ENCODE peak calls at places on chromosomes 1 and 21, in six cellular contexts. One of them, this sample, is unnamed.

GRCh38 chr21:42847726-42848125 is 31.6 kb downstream of the WDR4 start:
- DNase-seq in ecto neural progenitor cell: no peak
- DNase-seq in H1: no peak
- DNase-seq in AG08396: no peak
- DNase-seq in stromal cell of bone marrow: no peak
- DNase-seq in amniotic epithelial cell: no peak
- DNase-seq in this sample: no peak

GRCh38 chr1:93205892-93206566 is 25.5 kb downstream of the CCDC18 start:
- DNase-seq in H1: no peak
- DNase-seq in AG08396: no peak
- DNase-seq in amniotic epithelial cell: no peak
- DNase-seq in stromal cell of bone marrow: no peak
- DNase-seq in ecto neural progenitor cell: no peak
- DNase-seq in this sample: no peak

GRCh38 chr1:228341814-228342626 is 64.6 kb downstream of the TRIM11 start:
- DNase-seq in H1: peak
- DNase-seq in ecto neural progenitor cell: no peak
- DNase-seq in stromal cell of bone marrow: no peak
- DNase-seq in amniotic epithelial cell: no peak
- DNase-seq in AG08396: no peak
- DNase-seq in this sample: no peak

GRCh38 chr1:96521994-96522760 is 199.4 kb upstream of the PTBP2 start:
- DNase-seq in ecto neural progenitor cell: no peak
- DNase-seq in amniotic epithelial cell: peak
- DNase-seq in AG08396: no peak
- DNase-seq in H1: no peak
- DNase-seq in stromal cell of bone marrow: no peak
- DNase-seq in this sample: no peak

GRCh38 chr21:44962481-44962966 is 22.7 kb downstream of the SLX9 start:
- DNase-seq in H1: no peak
- DNase-seq in amniotic epithelial cell: peak
- DNase-seq in AG08396: peak
- DNase-seq in stromal cell of bone marrow: peak
- DNase-seq in ecto neural progenitor cell: no peak
- DNase-seq in this sample: no peak

GRCh38 chr1:42963378-42964005 is 4.8 kb upstream of the SLC2A1 start:
- DNase-seq in amniotic epithelial cell: peak
- DNase-seq in ecto neural progenitor cell: no peak
- DNase-seq in stromal cell of bone marrow: peak
- DNase-seq in H1: no peak
- DNase-seq in AG08396: peak
- DNase-seq in this sample: no peak

GRCh38 chr1:204726478-204726877 is 40.9 kb upstream of the LRRN2 start:
- DNase-seq in AG08396: peak
- DNase-seq in H1: peak
- DNase-seq in ecto neural progenitor cell: peak
- DNase-seq in stromal cell of bone marrow: peak
- DNase-seq in amniotic epithelial cell: peak
- DNase-seq in this sample: peak

GRCh38 chr1:229114315-229114714 is 156.6 kb upstream of the RAB4A start:
- DNase-seq in stromal cell of bone marrow: no peak
- DNase-seq in amniotic epithelial cell: peak
- DNase-seq in ecto neural progenitor cell: no peak
- DNase-seq in AG08396: no peak
- DNase-seq in H1: no peak
- DNase-seq in this sample: no peak

GRCh38 chr1:45924736-45925135 is 121.3 kb downstream of the MAST2 start:
- DNase-seq in stromal cell of bone marrow: no peak
- DNase-seq in AG08396: no peak
- DNase-seq in ecto neural progenitor cell: no peak
- DNase-seq in H1: no peak
- DNase-seq in amniotic epithelial cell: peak
- DNase-seq in this sample: no peak

GRCh38 chr1:10788592-10789006 is 7.8 kb downstream of the CASZ1 start:
- DNase-seq in stromal cell of bone marrow: no peak
- DNase-seq in H1: peak
- DNase-seq in ecto neural progenitor cell: peak
- DNase-seq in AG08396: peak
- DNase-seq in amniotic epithelial cell: no peak
- DNase-seq in this sample: no peak

GRCh38 chr21:46618738-46619369 is 14.0 kb upstream of the S100B start:
- DNase-seq in amniotic epithelial cell: no peak
- DNase-seq in H1: no peak
- DNase-seq in AG08396: no peak
- DNase-seq in stromal cell of bone marrow: no peak
- DNase-seq in ecto neural progenitor cell: no peak
- DNase-seq in this sample: no peak

GRCh38 chr1:84688461-84689061 is 1.7 kb downstream of the SSX2IP start:
- DNase-seq in H1: no peak
- DNase-seq in amniotic epithelial cell: peak
- DNase-seq in ecto neural progenitor cell: no peak
- DNase-seq in AG08396: no peak
- DNase-seq in stromal cell of bone marrow: no peak
- DNase-seq in this sample: no peak

GRCh38 chr1:44489481-44489880 is 84.4 kb downstream of the RNF220 start:
- DNase-seq in H1: no peak
- DNase-seq in stromal cell of bone marrow: no peak
- DNase-seq in AG08396: peak
- DNase-seq in amniotic epithelial cell: peak
- DNase-seq in ecto neural progenitor cell: no peak
- DNase-seq in this sample: no peak

GRCh38 chr1:228691926-228692325 is 43.4 kb upstream of the RHOU start:
- DNase-seq in ecto neural progenitor cell: no peak
- DNase-seq in AG08396: no peak
- DNase-seq in amniotic epithelial cell: peak
- DNase-seq in stromal cell of bone marrow: peak
- DNase-seq in H1: no peak
- DNase-seq in this sample: peak

GRCh38 chr1:27161594-27161993 is 6.7 kb upstream of the SLC9A1 start:
- DNase-seq in H1: no peak
- DNase-seq in ecto neural progenitor cell: no peak
- DNase-seq in amniotic epithelial cell: no peak
- DNase-seq in stromal cell of bone marrow: no peak
- DNase-seq in AG08396: peak
- DNase-seq in this sample: no peak

GRCh38 chr1:38953433-38953860 is 11.8 kb upstream of the RHBDL2 start:
- DNase-seq in ecto neural progenitor cell: no peak
- DNase-seq in H1: peak
- DNase-seq in stromal cell of bone marrow: no peak
- DNase-seq in AG08396: no peak
- DNase-seq in amniotic epithelial cell: no peak
- DNase-seq in this sample: no peak

This sample was measured in NCI-H446 treated with DMSO at 0.1 percent for 48 hours.